ENCODE peak calls at places on chromosomes 12 and 14, in eight cellular contexts. F is lower lobe of right lung, S is cardiac fibroblast, G is GM12865, X is GM10248, Q is PC-3, O is neural progenitor cell, I is body of pancreas. P is an unnamed sample.
A peak's percentile ranks its signal among the peaks of the same experiment; 100 is the strongest.

GRCh38 chr12:114285554-114285953 is 120.4 kb downstream of the TBX5 start:
- DNase-seq in O (no peak), I (no peak), S (no peak), X (no peak), Q (no peak), G (no peak), F (no peak), P (no peak)

GRCh38 chr12:52280319-52280795 is 5.9 kb downstream of the KRT86 start:
- DNase-seq in I (peak; percentile 68), O (no peak), S (peak; percentile 96), G (no peak), Q (peak; percentile 99), F (peak; percentile 89), X (no peak), P (peak; percentile 58)

GRCh38 chr12:2644678-2645405 is 149.9 kb upstream of the FKBP4 start:
- DNase-seq in I (no peak), X (no peak), O (no peak), F (no peak), Q (no peak), S (no peak), G (no peak), P (no peak)

GRCh38 chr14:64942531-64943111 is at the start of gene GPX2:
- DNase-seq in F (no peak), I (peak; percentile 79), S (no peak), X (no peak), O (no peak), G (no peak), Q (peak; percentile 39), P (peak; percentile 90)

GRCh38 chr12:113889806-113890581 is 76.1 kb downstream of the RBM19 start:
- DNase-seq in F (no peak), S (no peak), G (no peak), O (no peak), I (no peak), X (no peak), Q (no peak), P (no peak)

GRCh38 chr14:20417250-20418186 is 4.2 kb upstream of the TEP1 start:
- DNase-seq in F (no peak), Q (peak; percentile 91), G (no peak), O (no peak), X (no peak), S (no peak), I (no peak), P (peak; percentile 22)

GRCh38 chr14:104375551-104376201 is 203.9 kb upstream of the C14orf180 start:
- DNase-seq in F (no peak), G (no peak), O (no peak), I (no peak), X (no peak), S (no peak), Q (no peak), P (no peak)

GRCh38 chr12:91404362-91404899 is 221.8 kb upstream of the DCN start:
- DNase-seq in I (no peak), S (no peak), F (no peak), O (no peak), G (no peak), X (no peak), Q (no peak), P (no peak)

GRCh38 chr14:61229475-61229888 is 51.7 kb downstream of the TMEM30B start:
- DNase-seq in S (no peak), X (no peak), I (peak; percentile 16), O (peak; percentile 67), F (no peak), Q (peak; percentile 22), G (no peak), P (no peak)

GRCh38 chr14:54105898-54106297 is 149.3 kb upstream of the BMP4 start:
- DNase-seq in Q (peak; percentile 100), X (no peak), G (no peak), O (no peak), S (no peak), I (no peak), F (no peak), P (no peak)

GRCh38 chr12:88432536-88433462 is 147.5 kb downstream of the KITLG start:
- DNase-seq in O (no peak), F (no peak), Q (peak; percentile 37), X (no peak), I (no peak), S (peak; percentile 80), G (no peak), P (no peak)

GRCh38 chr14:89137514-89138163 is 279.4 kb downstream of the FOXN3 start:
- DNase-seq in G (no peak), I (peak; percentile 17), Q (peak; percentile 98), X (no peak), O (no peak), S (peak; percentile 92), F (peak; percentile 84), P (no peak)

GRCh38 chr12:59040043-59040442 is 119.7 kb upstream of the LRIG3 start:
- DNase-seq in X (no peak), F (no peak), Q (no peak), S (no peak), O (no peak), I (no peak), G (no peak), P (no peak)

GRCh38 chr12:131755305-131756113 is 44.6 kb downstream of the SFSWAP start:
- DNase-seq in I (no peak), Q (peak; percentile 61), F (no peak), X (peak; percentile 53), S (peak; percentile 23), G (peak; percentile 59), O (peak; percentile 45), P (no peak)

GRCh38 chr12:22050078-22050477 is 4.1 kb downstream of the CMAS start:
- DNase-seq in F (no peak), Q (no peak), O (no peak), G (no peak), S (no peak), X (no peak), I (no peak), P (no peak)

GRCh38 chr14:64506751-64507150 is 2.2 kb downstream of the ZBTB1 start:
- DNase-seq in O (no peak), G (peak; percentile 45), X (no peak), I (no peak), Q (no peak), S (no peak), F (no peak), P (no peak)

GRCh38 chr12:92533280-92533890 is 169.4 kb upstream of the PLEKHG7 start:
- DNase-seq in G (no peak), O (no peak), S (peak; percentile 56), F (no peak), Q (no peak), X (no peak), I (no peak), P (no peak)

GRCh38 chr12:131092911-131093901 is 139.5 kb downstream of the ADGRD1 start:
- DNase-seq in G (peak; percentile 88), X (peak; percentile 78), O (no peak), I (peak; percentile 5), F (peak; percentile 44), Q (peak; percentile 66), S (no peak), P (peak; percentile 65)

GRCh38 chr12:27975222-27976136 is 2.9 kb upstream of the PTHLH start:
- DNase-seq in O (peak; percentile 83), Q (peak; percentile 92), F (no peak), S (peak; percentile 69), G (no peak), X (no peak), I (peak; percentile 39), P (no peak)

GRCh38 chr14:49745191-49745590 is 22.8 kb upstream of the KLHDC2 start:
- DNase-seq in Q (no peak), O (no peak), G (no peak), X (no peak), S (no peak), I (no peak), F (no peak), P (no peak)

GRCh38 chr14:68607081-68607851 is 185.6 kb downstream of the ZFP36L1 start:
- DNase-seq in Q (peak; percentile 50), O (peak; percentile 41), F (no peak), X (no peak), I (no peak), G (no peak), S (peak; percentile 36), P (peak; percentile 37)

GRCh38 chr12:122467983-122468382 is 32.7 kb downstream of the ZCCHC8 start:
- DNase-seq in I (no peak), G (no peak), S (no peak), O (no peak), Q (no peak), X (no peak), F (no peak), P (no peak)

DNA sequence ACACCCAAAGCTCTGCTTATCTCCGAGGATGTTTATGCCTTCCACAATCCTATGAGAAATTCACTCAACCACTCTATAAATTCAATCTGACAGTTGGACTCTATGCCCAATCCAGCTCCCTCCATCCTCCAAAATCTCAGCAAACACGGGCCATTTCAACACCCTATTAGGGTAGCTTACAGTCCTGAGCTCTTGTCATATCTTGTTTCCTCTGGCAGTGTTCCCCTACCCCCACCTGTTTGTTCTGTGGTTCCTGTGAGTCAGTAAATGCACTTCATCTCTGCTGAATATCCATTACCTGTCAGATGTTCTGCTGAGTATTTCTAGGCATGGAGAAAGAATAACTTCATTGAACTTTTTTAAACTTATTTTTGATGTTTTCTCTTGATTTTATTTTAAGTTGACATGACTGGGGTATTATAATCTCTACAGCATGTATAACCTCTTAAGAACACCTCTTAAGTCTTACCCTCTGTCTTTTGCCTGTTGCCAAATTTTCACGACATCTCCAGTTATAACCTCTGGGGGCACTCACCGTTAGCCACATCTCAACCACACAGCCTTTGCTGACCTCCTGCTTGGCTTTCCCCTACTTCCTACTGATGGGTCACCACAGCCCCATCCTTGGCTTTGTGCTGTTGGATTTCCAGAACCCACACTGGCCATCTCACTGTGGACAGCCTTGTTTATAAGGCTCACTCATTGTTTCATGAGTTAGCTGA is 317.0 kb upstream of the TMPO start:
- DNase-seq in Q (peak; percentile 2), I (no peak), X (no peak), F (no peak), S (no peak), O (no peak), G (no peak), P (no peak)
- TF ChIP-seq CTCF in Q (no peak), I (no peak), X (no peak), F (no peak), S (no peak), O (no peak), G (no peak), P (no peak)

GRCh38 chr12:110015132-110015531 is 15.9 kb downstream of the ANKRD13A start:
- DNase-seq in X (no peak), O (no peak), F (no peak), Q (no peak), I (no peak), S (no peak), G (no peak), P (no peak)
- TF ChIP-seq CTCF in X (no peak), O (no peak), F (no peak), Q (no peak), I (no peak), S (no peak), G (no peak), P (no peak)

DNA sequence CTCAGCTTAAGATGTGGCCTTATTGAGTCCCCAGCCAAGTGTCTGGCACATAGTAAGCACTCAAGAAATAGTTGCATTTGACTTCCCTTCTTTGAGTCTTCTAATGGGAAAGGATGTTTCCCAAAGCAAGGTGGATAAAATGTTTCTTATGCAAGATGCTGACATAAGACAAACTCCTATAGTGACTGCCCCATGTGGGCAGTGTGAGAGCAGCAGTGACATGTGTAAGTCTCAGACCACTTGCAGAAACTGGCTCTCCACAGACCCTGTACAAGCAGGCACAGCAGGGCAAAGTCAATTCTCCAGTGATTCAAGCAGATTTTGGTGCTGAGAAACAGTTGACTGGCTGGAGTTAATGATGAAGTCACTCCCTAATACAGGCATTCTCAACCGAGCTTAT is 255.3 kb downstream of the ANO2 start:
- DNase-seq in Q (no peak), F (no peak), O (no peak), X (no peak), S (no peak), I (no peak), G (no peak), P (no peak)
- TF ChIP-seq CTCF in Q (no peak), F (no peak), O (no peak), X (no peak), S (no peak), I (no peak), G (no peak), P (no peak)

GRCh38 chr12:109582636-109583035 is 9.0 kb downstream of the MVK start:
- DNase-seq in Q (peak; percentile 45), F (peak; percentile 89), X (no peak), I (no peak), O (peak; percentile 31), G (no peak), S (no peak), P (no peak)
- TF ChIP-seq CTCF in Q (peak; percentile 49), F (no peak), X (no peak), I (no peak), O (peak; percentile 17), G (no peak), S (no peak), P (no peak)